ENCODE peak calls at places on chromosomes 11 and 22, in ten cellular contexts. P, Z, N, S, L, O, C, F, H and Y are unnamed samples.

GRCh38 chr22:26245001-26245400 is 75.7 kb downstream of the SEZ6L start:
- DNase-seq in P (no peak), Z (no peak), N (no peak), S (no peak), L (no peak), O (no peak), C (no peak), F (no peak), H (no peak), Y (no peak)

GRCh38 chr11:130726234-130726559 is 190.1 kb downstream of the SNX19 start:
- DNase-seq in P (no peak), Z (no peak), N (no peak), S (peak; percentile 77), L (no peak), O (no peak), C (no peak), F (peak; percentile 53), H (no peak), Y (no peak)

GRCh38 chr11:112963368-112963955 is 2.2 kb downstream of the NCAM1 start:
- DNase-seq in P (no peak), Z (no peak), N (no peak), S (no peak), L (no peak), O (no peak), C (peak; percentile 66), F (no peak), H (no peak), Y (no peak)

GRCh38 chr22:43310311-43310710 is 32.9 kb downstream of the SCUBE1 start:
- DNase-seq in P (no peak), Z (no peak), N (no peak), S (no peak), L (no peak), O (no peak), C (no peak), F (no peak), H (no peak), Y (no peak)

GRCh38 chr22:37479196-37479595 is 7.0 kb downstream of the MFNG start:
- DNase-seq in P (no peak), Z (no peak), N (no peak), S (no peak), L (no peak), O (no peak), C (no peak), F (no peak), H (no peak), Y (no peak)

GRCh38 chr11:79092791-79093313 is 348.0 kb downstream of the TENM4 start:
- DNase-seq in P (no peak), Z (peak; percentile 97), N (no peak), S (peak; percentile 99), L (peak; percentile 65), O (peak; percentile 98), C (no peak), F (no peak), H (peak; percentile 98), Y (no peak)

GRCh38 chr11:62804310-62805043 is 763 bp downstream of the NXF1 start:
- DNase-seq in P (no peak), Z (no peak), N (no peak), S (peak; percentile 61), L (no peak), O (no peak), C (no peak), F (no peak), H (peak; percentile 34), Y (no peak)

GRCh38 chr11:67060111-67060522 is 3.5 kb downstream of the RHOD start:
- DNase-seq in P (no peak), Z (no peak), N (no peak), S (no peak), L (peak; percentile 44), O (no peak), C (no peak), F (no peak), H (peak; percentile 48), Y (peak; percentile 91)

GRCh38 chr22:38177044-38177443 is 4.6 kb downstream of the PLA2G6 start:
- DNase-seq in P (no peak), Z (no peak), N (no peak), S (no peak), L (no peak), O (no peak), C (no peak), F (no peak), H (no peak), Y (no peak)

GRCh38 chr11:35073691-35074382 is 65.1 kb upstream of the CD44 start:
- DNase-seq in P (no peak), Z (no peak), N (no peak), S (peak; percentile 43), L (no peak), O (no peak), C (no peak), F (no peak), H (no peak), Y (no peak)

GRCh38 chr11:67648140-67648795 is 2.3 kb downstream of the ACY3 start:
- DNase-seq in P (no peak), Z (no peak), N (no peak), S (no peak), L (no peak), O (no peak), C (no peak), F (no peak), H (no peak), Y (no peak)

GRCh38 chr11:370087-370941 is 1.0 kb downstream of the B4GALNT4 start:
- DNase-seq in P (no peak), Z (no peak), N (no peak), S (no peak), L (no peak), O (no peak), C (peak; percentile 83), F (no peak), H (no peak), Y (peak; percentile 19)

GRCh38 chr11:115222218-115222862 is 281.9 kb downstream of the CADM1 start:
- DNase-seq in P (no peak), Z (peak; percentile 56), N (no peak), S (peak; percentile 23), L (no peak), O (peak; percentile 61), C (no peak), F (no peak), H (peak; percentile 44), Y (no peak)

GRCh38 chr22:24117942-24118341 is 63.3 kb upstream of the SUSD2 start:
- DNase-seq in P (no peak), Z (no peak), N (peak; percentile 41), S (no peak), L (no peak), O (no peak), C (no peak), F (no peak), H (no peak), Y (no peak)

GRCh38 chr22:43325176-43325575 is 18.0 kb downstream of the SCUBE1 start:
- DNase-seq in P (no peak), Z (no peak), N (no peak), S (no peak), L (no peak), O (no peak), C (peak; percentile 2), F (no peak), H (no peak), Y (no peak)

GRCh38 chr11:17506314-17506713 is 29.7 kb upstream of the ABCC8 start:
- DNase-seq in P (no peak), Z (no peak), N (no peak), S (no peak), L (no peak), O (no peak), C (no peak), F (no peak), H (no peak), Y (no peak)

GRCh38 chr11:89604281-89604680 is 105.8 kb upstream of the TRIM77 start:
- DNase-seq in P (no peak), Z (no peak), N (no peak), S (no peak), L (no peak), O (no peak), C (no peak), F (no peak), H (no peak), Y (no peak)